ENCODE peak calls at places on chromosome X, in nine cellular contexts. One of them, this sample, is unnamed. For H3K36me3, the result is how much of the 10 kb centered on the place peaks cover.

GRCh38 chrX:118503260-118504041 is 7.8 kb downstream of the DOCK11 start:
- DNase-seq in body of pancreas: no peak
- DNase-seq in PC-3: no peak
- DNase-seq in heart right ventricle: no peak
- DNase-seq in lung: no peak
- DNase-seq in heart left ventricle: no peak
- DNase-seq in endodermal cell: no peak
- DNase-seq in uterus: no peak
- DNase-seq in tibial artery: no peak
- DNase-seq in this sample: no peak

GRCh38 chrX:30275498-30275897 is 28.6 kb downstream of the MAGEB1 start:
- DNase-seq in PC-3: peak
- DNase-seq in lung: no peak
- DNase-seq in body of pancreas: no peak
- DNase-seq in uterus: no peak
- DNase-seq in heart right ventricle: no peak
- DNase-seq in endodermal cell: no peak
- DNase-seq in heart left ventricle: no peak
- DNase-seq in tibial artery: no peak
- DNase-seq in this sample: no peak

GRCh38 chrX:134244043-134244442 is 7.1 kb downstream of the CCDC160 start:
- DNase-seq in tibial artery: no peak
- DNase-seq in heart right ventricle: no peak
- DNase-seq in uterus: no peak
- DNase-seq in body of pancreas: no peak
- DNase-seq in PC-3: peak
- DNase-seq in endodermal cell: no peak
- DNase-seq in lung: no peak
- DNase-seq in heart left ventricle: no peak
- DNase-seq in this sample: no peak

GRCh38 chrX:41761702-41762101 is 37.7 kb downstream of the GPR82 start:
- DNase-seq in lung: no peak
- DNase-seq in heart left ventricle: no peak
- DNase-seq in tibial artery: no peak
- DNase-seq in endodermal cell: no peak
- DNase-seq in PC-3: peak
- DNase-seq in uterus: no peak
- DNase-seq in body of pancreas: no peak
- DNase-seq in heart right ventricle: no peak
- DNase-seq in this sample: no peak

GRCh38 chrX:5526191-5526590 is 702.5 kb downstream of the NLGN4X start:
- DNase-seq in tibial artery: no peak
- DNase-seq in lung: no peak
- DNase-seq in heart right ventricle: no peak
- DNase-seq in body of pancreas: no peak
- DNase-seq in heart left ventricle: no peak
- DNase-seq in PC-3: no peak
- DNase-seq in uterus: no peak
- DNase-seq in endodermal cell: no peak
- DNase-seq in this sample: no peak

GRCh38 chrX:17814557-17814956 is 46.5 kb downstream of the RAI2 start:
- DNase-seq in heart left ventricle: no peak
- DNase-seq in heart right ventricle: no peak
- DNase-seq in lung: no peak
- DNase-seq in body of pancreas: no peak
- DNase-seq in uterus: no peak
- DNase-seq in tibial artery: no peak
- DNase-seq in PC-3: peak
- DNase-seq in endodermal cell: no peak
- DNase-seq in this sample: no peak

GRCh38 chrX:68989865-68990606 is 161.2 kb downstream of the EFNB1 start:
- DNase-seq in uterus: peak
- DNase-seq in lung: no peak
- DNase-seq in heart left ventricle: peak
- DNase-seq in tibial artery: peak
- DNase-seq in heart right ventricle: peak
- DNase-seq in body of pancreas: peak
- DNase-seq in endodermal cell: peak
- DNase-seq in PC-3: no peak
- DNase-seq in this sample: peak

GRCh38 chrX:154603438-154604430 is 15.3 kb downstream of the CTAG1B start:
- DNase-seq in heart right ventricle: no peak
- DNase-seq in lung: no peak
- DNase-seq in uterus: peak
- DNase-seq in heart left ventricle: no peak
- DNase-seq in PC-3: peak
- DNase-seq in endodermal cell: no peak
- DNase-seq in tibial artery: peak
- DNase-seq in body of pancreas: no peak
- DNase-seq in this sample: no peak

GRCh38 chrX:148930330-148930729 is 429.9 kb downstream of the AFF2 start:
- DNase-seq in uterus: no peak
- DNase-seq in PC-3: no peak
- DNase-seq in tibial artery: no peak
- DNase-seq in body of pancreas: no peak
- DNase-seq in endodermal cell: no peak
- DNase-seq in heart left ventricle: no peak
- DNase-seq in lung: no peak
- DNase-seq in heart right ventricle: no peak
- DNase-seq in this sample: no peak

GRCh38 chrX:69387559-69388487 is 116.3 kb upstream of the NALF2 start:
- DNase-seq in lung: peak
- DNase-seq in tibial artery: peak
- DNase-seq in heart left ventricle: peak
- DNase-seq in heart right ventricle: peak
- DNase-seq in body of pancreas: peak
- DNase-seq in uterus: peak
- DNase-seq in PC-3: peak
- DNase-seq in endodermal cell: peak
- DNase-seq in this sample: peak

GRCh38 chrX:68699960-68700746 is 52.7 kb downstream of the STARD8 start:
- DNase-seq in heart right ventricle: no peak
- DNase-seq in heart left ventricle: no peak
- DNase-seq in tibial artery: peak
- DNase-seq in lung: no peak
- DNase-seq in body of pancreas: peak
- DNase-seq in uterus: no peak
- DNase-seq in endodermal cell: no peak
- DNase-seq in PC-3: no peak
- DNase-seq in this sample: no peak

GRCh38 chrX:150361777-150362351 is 1.3 kb upstream of the MAMLD1 start:
- DNase-seq in PC-3: peak
- DNase-seq in heart left ventricle: no peak
- DNase-seq in uterus: no peak
- DNase-seq in body of pancreas: peak
- DNase-seq in tibial artery: no peak
- DNase-seq in endodermal cell: peak
- DNase-seq in lung: peak
- DNase-seq in heart right ventricle: peak
- DNase-seq in this sample: no peak

GRCh38 chrX:16822723-16823122 is 36.5 kb downstream of the TXLNG start:
- DNase-seq in uterus: no peak
- DNase-seq in tibial artery: no peak
- DNase-seq in body of pancreas: no peak
- DNase-seq in heart right ventricle: no peak
- DNase-seq in heart left ventricle: no peak
- DNase-seq in endodermal cell: no peak
- DNase-seq in PC-3: peak
- DNase-seq in lung: no peak
- DNase-seq in this sample: no peak

GRCh38 chrX:114619874-114620273 is 36.0 kb downstream of the HTR2C start:
- DNase-seq in heart right ventricle: no peak
- DNase-seq in tibial artery: no peak
- DNase-seq in lung: no peak
- DNase-seq in heart left ventricle: no peak
- DNase-seq in PC-3: peak
- DNase-seq in uterus: no peak
- DNase-seq in endodermal cell: peak
- DNase-seq in body of pancreas: no peak
- DNase-seq in this sample: no peak

GRCh38 chrX:17990542-17990941 is 129.4 kb upstream of the RAI2 start:
- DNase-seq in body of pancreas: no peak
- DNase-seq in lung: no peak
- DNase-seq in heart left ventricle: no peak
- DNase-seq in PC-3: no peak
- DNase-seq in uterus: no peak
- DNase-seq in endodermal cell: no peak
- DNase-seq in heart right ventricle: no peak
- DNase-seq in tibial artery: no peak
- DNase-seq in this sample: no peak

GRCh38 chrX:38117485-38117884 is 103.2 kb downstream of the SRPX start:
- DNase-seq in uterus: no peak
- DNase-seq in heart right ventricle: no peak
- DNase-seq in body of pancreas: peak
- DNase-seq in heart left ventricle: no peak
- DNase-seq in endodermal cell: no peak
- DNase-seq in lung: no peak
- DNase-seq in tibial artery: no peak
- DNase-seq in PC-3: no peak
- DNase-seq in this sample: peak

GRCh38 chrX:153919281-153919680 is 6.8 kb downstream of the ARHGAP4 start:
- DNase-seq in uterus: no peak
- DNase-seq in tibial artery: no peak
- DNase-seq in PC-3: no peak
- DNase-seq in lung: no peak
- DNase-seq in heart right ventricle: no peak
- DNase-seq in heart left ventricle: peak
- DNase-seq in body of pancreas: no peak
- DNase-seq in endodermal cell: no peak
- DNase-seq in this sample: no peak

GRCh38 chrX:154516655-154517100 is 646 bp upstream of the FAM3A start:
- DNase-seq in heart left ventricle: peak
- DNase-seq in PC-3: no peak
- DNase-seq in body of pancreas: no peak
- DNase-seq in lung: peak
- DNase-seq in endodermal cell: no peak
- DNase-seq in tibial artery: peak
- DNase-seq in uterus: peak
- DNase-seq in heart right ventricle: no peak
- DNase-seq in this sample: no peak

GRCh38 chrX:133983974-133984578 is 1.3 kb downstream of the GPC3 start:
- DNase-seq in heart right ventricle: no peak
- DNase-seq in lung: no peak
- DNase-seq in PC-3: no peak
- DNase-seq in tibial artery: no peak
- DNase-seq in body of pancreas: no peak
- DNase-seq in uterus: no peak
- DNase-seq in heart left ventricle: no peak
- DNase-seq in endodermal cell: peak
- DNase-seq in this sample: no peak

GRCh38 chrX:23745786-23746185 is 2.7 kb upstream of the ACOT9 start:
- DNase-seq in PC-3: no peak
- DNase-seq in heart left ventricle: no peak
- DNase-seq in body of pancreas: no peak
- DNase-seq in uterus: no peak
- DNase-seq in heart right ventricle: no peak
- DNase-seq in tibial artery: no peak
- DNase-seq in lung: no peak
- DNase-seq in endodermal cell: no peak
- DNase-seq in this sample: no peak

GRCh38 chrX:675896-676295 is 45.3 kb downstream of the SHOX start:
- DNase-seq in uterus: no peak
- DNase-seq in heart right ventricle: no peak
- DNase-seq in heart left ventricle: no peak
- DNase-seq in endodermal cell: peak
- DNase-seq in PC-3: no peak
- DNase-seq in body of pancreas: no peak
- DNase-seq in tibial artery: no peak
- DNase-seq in lung: no peak
- DNase-seq in this sample: no peak

DNA sequence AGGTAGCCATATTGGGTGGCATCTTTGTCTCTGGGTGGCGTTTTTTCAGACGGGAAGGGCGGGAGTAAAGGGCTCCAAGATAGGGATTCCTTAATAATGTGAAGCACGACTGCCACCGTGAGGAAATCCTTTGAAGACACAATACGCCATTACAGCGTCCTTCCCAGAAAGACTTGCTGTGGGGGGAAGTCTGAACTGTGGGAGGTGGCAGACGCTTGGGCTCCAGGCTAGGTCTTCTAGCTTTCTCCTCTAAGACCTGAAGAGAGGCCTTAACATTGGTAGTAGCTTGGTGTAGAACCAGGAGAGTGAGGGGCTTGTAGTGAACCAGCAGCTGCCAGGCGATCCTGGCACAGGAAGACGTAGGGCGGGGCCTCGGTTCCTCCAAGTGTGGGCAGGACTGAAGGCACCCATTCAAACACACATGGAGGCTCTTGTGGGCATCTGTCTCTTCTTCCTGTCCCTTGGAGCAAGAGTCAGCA is 197.3 kb downstream of the OR13H1 start:
- DNase-seq in PC-3: no peak
- DNase-seq in uterus: peak
- DNase-seq in tibial artery: no peak
- DNase-seq in heart right ventricle: no peak
- DNase-seq in heart left ventricle: peak
- DNase-seq in body of pancreas: peak
- DNase-seq in lung: peak
- DNase-seq in endodermal cell: no peak
- DNase-seq in this sample: peak
- H3K36me3 ChIP-seq in PC-3: under half
- H3K36me3 ChIP-seq in uterus: under half
- H3K36me3 ChIP-seq in tibial artery: under half
- H3K36me3 ChIP-seq in heart right ventricle: under half
- H3K36me3 ChIP-seq in heart left ventricle: under half
- H3K36me3 ChIP-seq in body of pancreas: under half
- H3K36me3 ChIP-seq in lung: under half
- H3K36me3 ChIP-seq in endodermal cell: half or more
- H3K36me3 ChIP-seq in this sample: under half

GRCh38 chrX:82092307-82092706 is 890.4 kb downstream of the SH3BGRL start:
- DNase-seq in heart left ventricle: no peak
- DNase-seq in lung: no peak
- DNase-seq in uterus: no peak
- DNase-seq in PC-3: no peak
- DNase-seq in tibial artery: no peak
- DNase-seq in endodermal cell: no peak
- DNase-seq in heart right ventricle: no peak
- DNase-seq in body of pancreas: no peak
- DNase-seq in this sample: no peak
- TF ChIP-seq CTCF in heart left ventricle: no peak
- TF ChIP-seq CTCF in lung: no peak
- TF ChIP-seq CTCF in uterus: no peak
- TF ChIP-seq CTCF in PC-3: no peak
- TF ChIP-seq CTCF in tibial artery: no peak
- TF ChIP-seq CTCF in endodermal cell: no peak
- TF ChIP-seq CTCF in heart right ventricle: no peak
- TF ChIP-seq CTCF in body of pancreas: no peak
- TF ChIP-seq CTCF in this sample: no peak

GRCh38 chrX:47226531-47227333 is 6.1 kb upstream of the USP11 start:
- DNase-seq in heart right ventricle: no peak
- DNase-seq in tibial artery: no peak
- DNase-seq in endodermal cell: no peak
- DNase-seq in uterus: no peak
- DNase-seq in body of pancreas: peak
- DNase-seq in PC-3: no peak
- DNase-seq in heart left ventricle: no peak
- DNase-seq in lung: no peak
- DNase-seq in this sample: no peak
- H3K36me3 ChIP-seq in heart right ventricle: half or more
- H3K36me3 ChIP-seq in tibial artery: half or more
- H3K36me3 ChIP-seq in endodermal cell: under half
- H3K36me3 ChIP-seq in uterus: under half
- H3K36me3 ChIP-seq in body of pancreas: under half
- H3K36me3 ChIP-seq in PC-3: half or more
- H3K36me3 ChIP-seq in heart left ventricle: half or more
- H3K36me3 ChIP-seq in lung: under half
- H3K36me3 ChIP-seq in this sample: half or more

GRCh38 chrX:11100281-11101035 is 10.7 kb upstream of the HCCS start:
- DNase-seq in endodermal cell: peak
- DNase-seq in uterus: peak
- DNase-seq in tibial artery: peak
- DNase-seq in heart left ventricle: no peak
- DNase-seq in heart right ventricle: no peak
- DNase-seq in lung: no peak
- DNase-seq in body of pancreas: peak
- DNase-seq in PC-3: peak
- DNase-seq in this sample: peak
- TF ChIP-seq CTCF in endodermal cell: peak
- TF ChIP-seq CTCF in uterus: peak
- TF ChIP-seq CTCF in tibial artery: peak
- TF ChIP-seq CTCF in heart left ventricle: peak
- TF ChIP-seq CTCF in heart right ventricle: peak
- TF ChIP-seq CTCF in lung: no peak
- TF ChIP-seq CTCF in body of pancreas: peak
- TF ChIP-seq CTCF in PC-3: peak
- TF ChIP-seq CTCF in this sample: no peak